ENCODE peak calls at places on chromosomes 3 and 15, in four cellular contexts. H is CD4-positive, CD25-positive, alpha-beta regulatory T cell; K is heart right ventricle; P is CD8-positive, alpha-beta T cell. E is an unnamed sample.

GRCh38 chr15:27648359-27648758 is 450.8 kb downstream of the OCA2 start:
- DNase-seq in H (no peak), K (no peak), P (no peak), E (no peak)

GRCh38 chr3:77871436-77871835 is 831.5 kb downstream of the ROBO2 start:
- DNase-seq in H (no peak), K (no peak), P (no peak), E (no peak)

GRCh38 chr3:18987862-18988447 is 160.4 kb upstream of the KCNH8 start:
- DNase-seq in H (no peak), K (no peak), P (no peak), E (no peak)

GRCh38 chr15:34122771-34123183 is 20.9 kb downstream of the PGBD4 start:
- DNase-seq in H (no peak), K (no peak), P (no peak), E (no peak)

GRCh38 chr15:79339588-79340314 is 28.8 kb downstream of the TMED3 start:
- DNase-seq in H (peak), K (no peak), P (no peak), E (no peak)

GRCh38 chr15:29939404-29939803 is 117.1 kb upstream of the TJP1 start:
- DNase-seq in H (no peak), K (no peak), P (no peak), E (no peak)

GRCh38 chr3:171455603-171456550 is 4.3 kb downstream of the TNIK start:
- DNase-seq in H (no peak), K (peak), P (no peak), E (no peak)

GRCh38 chr3:3356836-3357235 is 177.3 kb upstream of the CRBN start:
- DNase-seq in H (no peak), K (no peak), P (no peak), E (no peak)

GRCh38 chr3:195241592-195242355 is 29.2 kb downstream of the XXYLT1 start:
- DNase-seq in H (no peak), K (peak), P (no peak), E (no peak)

GRCh38 chr3:126419886-126420786 is 25.4 kb downstream of the CFAP100 start:
- DNase-seq in H (no peak), K (no peak), P (no peak), E (no peak)

GRCh38 chr3:62161306-62161705 is 212.0 kb downstream of the FEZF2 start:
- DNase-seq in H (no peak), K (peak), P (no peak), E (no peak)

GRCh38 chr3:72446406-72447058 is 401.7 kb downstream of the SHQ1 start:
- DNase-seq in H (peak), K (no peak), P (peak), E (peak)

GRCh38 chr3:16510620-16511319 is 2.7 kb downstream of the RFTN1 start:
- DNase-seq in H (peak), K (no peak), P (no peak), E (no peak)

GRCh38 chr15:51776952-51777574 is 25.7 kb downstream of the TMOD2 start:
- DNase-seq in H (peak), K (peak), P (peak), E (peak)

GRCh38 chr3:42216302-42216701 is 49.7 kb downstream of the CCK start:
- DNase-seq in H (peak), K (no peak), P (no peak), E (no peak)

GRCh38 chr3:184011230-184011876 is 6.3 kb downstream of the ABCC5 start:
- DNase-seq in H (no peak), K (no peak), P (no peak), E (no peak)

GRCh38 chr3:128348805-128349531 is 117.7 kb downstream of the DNAJB8 start:
- DNase-seq in H (no peak), K (no peak), P (no peak), E (no peak)

GRCh38 chr3:15520804-15521572 is 518 bp downstream of the COLQ start:
- DNase-seq in H (no peak), K (no peak), P (no peak), E (no peak)

GRCh38 chr15:83053151-83053550 is 13.9 kb downstream of the BTBD1 start:
- DNase-seq in H (no peak), K (no peak), P (no peak), E (no peak)

GRCh38 chr3:148873928-148874326 is 8.8 kb downstream of the CPA3 start:
- DNase-seq in H (no peak), K (no peak), P (no peak), E (no peak)

GRCh38 chr3:181265750-181266333 is 276.3 kb upstream of the DNAJC19 start:
- DNase-seq in H (peak), K (no peak), P (no peak), E (no peak)

GRCh38 chr15:82572311-82572710 is 32.1 kb upstream of the RPS17 start:
- DNase-seq in H (no peak), K (no peak), P (no peak), E (no peak)

GRCh38 chr3:40088527-40089170 is 220.9 kb upstream of the EIF1B start:
- DNase-seq in H (no peak), K (no peak), P (no peak), E (no peak)

GRCh38 chr15:82548700-82549099 is 8.4 kb upstream of the RPS17 start:
- DNase-seq in H (no peak), K (no peak), P (no peak), E (no peak)

GRCh38 chr3:132222868-132223538 is 94.2 kb upstream of the ACP3 start:
- DNase-seq in H (no peak), K (no peak), P (no peak), E (no peak)

DNA sequence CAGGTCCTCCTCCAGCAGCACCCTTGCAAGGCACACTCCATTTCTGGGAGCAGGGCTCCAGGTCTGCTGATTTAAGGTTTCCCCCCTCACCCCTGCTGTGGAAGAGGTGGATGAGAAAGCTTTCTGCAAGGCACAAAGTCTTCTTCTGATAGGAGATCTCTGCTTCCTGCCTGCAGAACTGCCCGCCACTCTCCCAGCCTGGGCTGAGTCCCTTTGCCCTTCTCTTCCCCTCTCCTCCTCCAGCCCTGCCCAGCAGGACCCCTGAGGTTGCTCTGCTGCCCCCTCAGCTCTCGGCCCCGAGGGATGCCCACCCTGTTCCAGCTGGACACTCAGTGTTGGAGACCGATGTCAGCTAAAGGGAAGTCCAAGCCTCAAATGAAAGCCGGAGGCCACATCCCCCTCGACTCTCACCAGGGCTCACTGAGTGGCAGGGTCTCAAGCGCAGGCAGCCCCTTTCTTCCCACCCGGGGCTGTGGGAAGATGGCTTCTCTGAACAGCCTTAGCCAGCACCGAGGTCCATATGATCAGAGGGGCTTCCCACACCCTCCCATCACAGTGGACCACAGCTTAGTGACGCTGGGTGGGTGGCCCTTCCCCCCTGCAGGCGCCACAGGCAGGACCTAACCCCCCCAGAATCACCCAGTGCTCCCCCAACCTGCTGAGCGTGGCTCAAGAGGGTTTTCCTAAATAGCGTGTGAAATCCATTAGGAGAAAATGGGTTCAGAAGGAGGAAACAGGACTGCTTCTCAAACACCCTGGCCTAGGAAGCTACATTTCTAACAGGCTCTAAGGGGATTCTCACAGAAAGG is 4.0 kb downstream of the ATP10A start:
- DNase-seq in H (no peak), K (no peak), P (no peak), E (no peak)
- H3K4me3 ChIP-seq in H (peak), K (no peak), P (peak), E (no peak)

GRCh38 chr15:56758770-56759449 is 25.6 kb upstream of the ZNF280D start:
- DNase-seq in H (no peak), K (no peak), P (no peak), E (no peak)
- H3K4me3 ChIP-seq in H (no peak), K (no peak), P (no peak), E (no peak)

GRCh38 chr3:157541506-157542236 is 38.5 kb upstream of the VEPH1 start:
- DNase-seq in H (no peak), K (no peak), P (no peak), E (no peak)

GRCh38 chr3:157544501-157545139 is 41.4 kb upstream of the VEPH1 start:
- DNase-seq in H (no peak), K (no peak), P (no peak), E (peak)

GRCh38 chr3:157540656-157541055 is 37.4 kb upstream of the VEPH1 start:
- DNase-seq in H (no peak), K (no peak), P (no peak), E (no peak)

GRCh38 chr3:157542711-157543485 is 39.7 kb upstream of the VEPH1 start:
- DNase-seq in H (no peak), K (peak), P (no peak), E (peak)

DNA sequence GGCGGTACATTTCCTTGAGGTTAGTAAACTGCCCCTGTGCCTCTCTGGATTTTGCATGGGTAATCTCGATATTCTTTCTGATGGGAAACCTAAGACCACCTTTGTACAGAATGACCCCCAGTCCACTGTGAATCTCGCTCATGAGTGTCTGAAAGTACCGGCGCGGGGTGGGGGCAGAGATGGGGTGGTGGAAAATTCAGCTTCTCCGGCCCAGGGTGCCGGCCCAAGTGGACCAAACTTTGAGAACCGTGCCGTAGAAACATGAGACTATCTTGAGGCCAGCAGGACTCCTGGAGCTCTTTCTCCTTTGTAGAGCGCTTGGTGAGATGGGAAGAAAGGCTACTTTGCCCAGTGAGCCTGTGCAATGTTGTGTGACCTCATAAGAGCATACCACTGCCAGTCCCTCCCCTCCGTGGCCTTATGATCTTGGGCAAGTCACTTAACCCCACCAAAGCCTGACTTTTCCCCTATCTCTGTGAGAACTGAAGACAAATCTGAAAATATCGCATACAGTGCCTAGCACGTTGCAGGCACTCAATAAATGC is 40.3 kb upstream of the VEPH1 start:
- DNase-seq in H (no peak), K (no peak), P (no peak), E (no peak)
- H3K4me3 ChIP-seq in H (no peak), K (peak), P (no peak), E (peak)

GRCh38 chr15:36635681-36636080 is 56.3 kb downstream of the CDIN1 start:
- DNase-seq in H (no peak), K (no peak), P (no peak), E (no peak)
- H3K4me3 ChIP-seq in H (no peak), K (no peak), P (no peak), E (no peak)

GRCh38 chr3:32780735-32781210 is 37.0 kb upstream of the TRIM71 start:
- DNase-seq in H (peak), K (peak), P (no peak), E (no peak)
- H3K4me3 ChIP-seq in H (peak), K (peak), P (peak), E (peak)

GRCh38 chr3:188947401-188947982 is 224.3 kb upstream of the TPRG1 start:
- DNase-seq in H (peak), K (peak), P (no peak), E (peak)
- H3K4me3 ChIP-seq in H (peak), K (peak), P (peak), E (peak)

DNA sequence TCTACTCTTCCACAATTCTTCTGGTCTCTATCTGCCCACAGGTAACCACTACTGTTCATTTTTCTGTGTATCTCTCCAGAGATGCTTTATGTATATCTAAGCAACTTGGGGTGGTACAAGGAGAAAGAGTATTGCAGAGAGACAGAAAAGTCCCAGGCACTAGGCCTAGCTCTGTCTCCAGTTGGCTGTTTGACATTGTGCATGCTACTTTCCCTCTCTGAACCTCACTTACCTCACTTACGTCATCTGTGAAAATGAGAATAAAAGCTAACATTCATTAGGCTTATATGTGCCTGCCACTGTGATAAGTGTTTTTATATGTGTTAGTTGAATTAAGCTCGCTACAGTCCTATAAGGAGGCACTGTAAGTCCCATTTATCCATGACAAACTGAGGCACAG is 76.7 kb upstream of the RNU6-1 start:
- DNase-seq in H (no peak), K (no peak), P (no peak), E (no peak)
- H3K4me3 ChIP-seq in H (no peak), K (no peak), P (no peak), E (no peak)

GRCh38 chr3:187967982-187968381 is 186.0 kb upstream of the LPP start:
- DNase-seq in H (no peak), K (no peak), P (no peak), E (no peak)
- H3K4me3 ChIP-seq in H (no peak), K (no peak), P (no peak), E (no peak)

GRCh38 chr15:66842710-66843441 is 140.8 kb downstream of the SMAD6 start:
- DNase-seq in H (no peak), K (peak), P (no peak), E (peak)

GRCh38 chr15:66843581-66843980 is 141.5 kb downstream of the SMAD6 start:
- DNase-seq in H (no peak), K (no peak), P (no peak), E (no peak)

GRCh38 chr15:66844747-66845145 is 142.7 kb downstream of the SMAD6 start:
- DNase-seq in H (no peak), K (no peak), P (no peak), E (no peak)

GRCh38 chr15:66845266-66845785 is 143.3 kb downstream of the SMAD6 start:
- DNase-seq in H (no peak), K (no peak), P (no peak), E (no peak)

DNA sequence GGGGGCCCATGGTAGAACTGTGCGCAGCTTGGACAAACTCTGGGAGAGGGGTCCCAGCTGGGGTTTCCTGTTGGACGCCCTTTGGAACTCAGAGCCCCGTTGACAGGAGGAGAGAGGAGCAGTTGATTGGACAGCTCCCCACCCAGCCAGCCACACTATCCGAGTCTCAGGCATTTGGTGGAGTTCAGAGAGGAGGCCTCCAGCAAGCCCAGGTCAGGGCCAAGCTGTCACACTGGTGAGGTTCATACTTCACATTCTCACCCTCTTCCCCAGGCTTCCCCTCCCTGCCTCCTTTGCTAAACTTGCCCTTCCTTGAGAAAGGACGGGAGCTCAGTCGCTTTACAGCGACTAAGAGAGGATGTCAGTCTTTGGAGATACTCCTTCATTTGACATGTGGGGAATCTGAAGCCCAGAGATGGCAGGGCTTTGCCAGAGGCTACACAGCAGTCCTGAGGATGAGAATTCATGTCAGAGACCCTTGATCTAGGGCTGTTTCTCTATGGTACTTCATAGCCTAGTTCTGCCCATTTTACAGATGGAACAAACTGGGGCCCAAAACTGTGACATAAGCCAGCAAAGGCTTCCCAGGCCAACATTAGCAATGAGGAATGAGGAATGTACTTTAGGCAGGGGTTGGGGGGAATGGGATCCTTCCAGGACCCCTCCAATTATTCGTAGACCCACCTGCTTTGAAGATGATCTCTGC is 142.2 kb downstream of the SMAD6 start:
- DNase-seq in H (no peak), K (no peak), P (no peak), E (no peak)
- H3K4me3 ChIP-seq in H (no peak), K (no peak), P (no peak), E (no peak)

E was measured in tibial nerve.